ENCODE peak calls at places on chromosomes 3 and 15, in ten cellular contexts. O, Q, V, B, L, N, C, W, A and S are unnamed samples. For H3K4me1, the result is how much of the 10 kb centered on the place peaks cover.

GRCh38 chr3:177191108-177191779 is 6.0 kb downstream of the TBL1XR1 start:
- DNase-seq in O (no peak), Q (no peak), V (no peak), B (no peak), L (no peak), N (no peak), C (no peak), W (no peak), A (no peak), S (no peak)

GRCh38 chr3:152302521-152303021 is 33.8 kb downstream of the MBNL1 start:
- DNase-seq in O (peak), Q (peak), V (peak), B (peak), L (peak), N (no peak), C (peak), W (peak), A (peak), S (no peak)

GRCh38 chr3:30286811-30287210 is 319.6 kb upstream of the TGFBR2 start:
- DNase-seq in O (no peak), Q (peak), V (no peak), B (no peak), L (no peak), N (no peak), C (no peak), W (no peak), A (no peak), S (no peak)

GRCh38 chr3:42731476-42732195 is 29.0 kb upstream of the HHATL start:
- DNase-seq in O (peak), Q (no peak), V (no peak), B (no peak), L (no peak), N (no peak), C (no peak), W (no peak), A (no peak), S (no peak)

GRCh38 chr3:196650740-196651311 is 11.3 kb downstream of the NRROS start:
- DNase-seq in O (peak), Q (peak), V (peak), B (peak), L (no peak), N (peak), C (peak), W (peak), A (peak), S (no peak)

GRCh38 chr3:78070188-78070587 is 1030.3 kb downstream of the ROBO2 start:
- DNase-seq in O (no peak), Q (no peak), V (no peak), B (no peak), L (no peak), N (no peak), C (no peak), W (no peak), A (no peak), S (no peak)

GRCh38 chr3:141796436-141797166 is 33.4 kb downstream of the GRK7 start:
- DNase-seq in O (peak), Q (peak), V (no peak), B (no peak), L (no peak), N (no peak), C (no peak), W (no peak), A (no peak), S (no peak)

GRCh38 chr15:90388462-90389182 is 580 bp downstream of the IQGAP1 start:
- DNase-seq in O (peak), Q (peak), V (peak), B (peak), L (peak), N (no peak), C (peak), W (peak), A (peak), S (peak)

GRCh38 chr15:62066663-62067447 is at the start of gene C2CD4A:
- DNase-seq in O (peak), Q (peak), V (peak), B (peak), L (peak), N (no peak), C (peak), W (peak), A (peak), S (peak)

GRCh38 chr3:100492810-100493140 is 356 bp downstream of the TMEM45A start:
- DNase-seq in O (no peak), Q (no peak), V (no peak), B (no peak), L (no peak), N (no peak), C (no peak), W (no peak), A (no peak), S (no peak)

GRCh38 chr15:57780461-57780860 is 73.9 kb downstream of the POLR2M start:
- DNase-seq in O (no peak), Q (no peak), V (no peak), B (no peak), L (no peak), N (no peak), C (no peak), W (no peak), A (no peak), S (no peak)

GRCh38 chr3:63364495-63364894 is 86.4 kb downstream of the SYNPR start:
- DNase-seq in O (no peak), Q (peak), V (peak), B (no peak), L (no peak), N (no peak), C (no peak), W (no peak), A (no peak), S (peak)

GRCh38 chr3:153284282-153284938 is 122.4 kb downstream of the RAP2B start:
- DNase-seq in O (peak), Q (peak), V (peak), B (peak), L (peak), N (no peak), C (peak), W (no peak), A (peak), S (no peak)

GRCh38 chr15:73839699-73840098 is 33.7 kb upstream of the TBC1D21 start:
- DNase-seq in O (no peak), Q (no peak), V (no peak), B (no peak), L (no peak), N (no peak), C (no peak), W (no peak), A (no peak), S (no peak)

GRCh38 chr3:111285691-111286090 is 214.1 kb downstream of the NECTIN3 start:
- DNase-seq in O (no peak), Q (no peak), V (no peak), B (no peak), L (no peak), N (no peak), C (no peak), W (no peak), A (no peak), S (no peak)

GRCh38 chr3:67384790-67385397 is 269.5 kb downstream of the SUCLG2 start:
- DNase-seq in O (peak), Q (peak), V (peak), B (peak), L (no peak), N (no peak), C (peak), W (peak), A (no peak), S (peak)

GRCh38 chr15:74904190-74904805 is 2.4 kb downstream of the FAM219B start:
- DNase-seq in O (no peak), Q (no peak), V (no peak), B (no peak), L (no peak), N (no peak), C (no peak), W (no peak), A (no peak), S (no peak)

GRCh38 chr3:110711851-110712396 is 359.7 kb upstream of the NECTIN3 start:
- DNase-seq in O (no peak), Q (no peak), V (no peak), B (no peak), L (no peak), N (no peak), C (no peak), W (no peak), A (no peak), S (no peak)

GRCh38 chr3:126914226-126914625 is 68.7 kb upstream of the PLXNA1 start:
- DNase-seq in O (no peak), Q (no peak), V (no peak), B (no peak), L (no peak), N (no peak), C (no peak), W (no peak), A (no peak), S (no peak)

DNA sequence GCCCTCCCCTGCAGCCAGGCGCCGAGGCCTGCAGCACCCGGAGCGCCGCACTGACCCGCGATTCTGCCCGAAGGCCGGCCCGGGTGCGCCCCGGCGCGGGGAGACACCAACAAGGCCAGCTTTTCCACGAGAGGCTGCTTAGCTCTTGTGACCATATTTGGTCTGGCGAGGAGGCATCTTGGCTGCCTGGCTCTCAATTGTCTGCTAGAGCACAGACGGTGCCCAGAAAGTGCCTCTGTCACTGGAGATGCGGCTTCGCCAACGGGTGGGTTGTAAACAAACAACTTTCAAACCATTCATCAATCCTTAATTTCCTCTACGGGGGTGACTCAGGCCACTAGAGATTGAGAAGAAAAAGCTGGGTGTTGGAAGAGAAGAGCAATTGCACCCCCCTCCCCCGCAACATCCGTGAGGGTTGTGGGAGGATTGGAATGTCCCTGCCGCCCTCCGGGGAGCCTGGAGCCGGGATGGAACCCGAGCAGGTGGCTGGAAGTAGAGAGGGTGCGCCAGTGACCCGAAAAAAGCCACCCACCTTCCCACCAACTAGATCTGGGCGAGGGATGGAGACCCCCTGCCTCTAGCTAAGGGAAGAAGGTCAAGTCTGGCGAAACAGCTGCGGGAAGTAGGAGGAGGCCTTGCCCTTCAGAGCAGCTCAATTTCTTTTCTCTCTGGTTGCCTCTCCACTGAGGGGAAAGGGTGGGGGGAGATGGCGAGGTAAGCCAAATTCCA is 783 bp upstream of the WWTR1 start:
- DNase-seq in O (peak), Q (peak), V (peak), B (no peak), L (peak), N (no peak), C (peak), W (peak), A (peak), S (peak)
- TF ChIP-seq CTCF in O (no peak), Q (peak), V (no peak), B (no peak), L (no peak), N (no peak), C (peak), W (peak), A (peak), S (no peak)

GRCh38 chr15:25790003-25790660 is 73.0 kb downstream of the ATP10A start:
- DNase-seq in O (peak), Q (peak), V (no peak), B (no peak), L (peak), N (no peak), C (peak), W (peak), A (peak), S (no peak)
- H3K4me1 ChIP-seq in O (under half), Q (under half), V (under half), B (under half), L (under half), N (under half), C (half or more), W (under half), A (under half), S (under half)

DNA sequence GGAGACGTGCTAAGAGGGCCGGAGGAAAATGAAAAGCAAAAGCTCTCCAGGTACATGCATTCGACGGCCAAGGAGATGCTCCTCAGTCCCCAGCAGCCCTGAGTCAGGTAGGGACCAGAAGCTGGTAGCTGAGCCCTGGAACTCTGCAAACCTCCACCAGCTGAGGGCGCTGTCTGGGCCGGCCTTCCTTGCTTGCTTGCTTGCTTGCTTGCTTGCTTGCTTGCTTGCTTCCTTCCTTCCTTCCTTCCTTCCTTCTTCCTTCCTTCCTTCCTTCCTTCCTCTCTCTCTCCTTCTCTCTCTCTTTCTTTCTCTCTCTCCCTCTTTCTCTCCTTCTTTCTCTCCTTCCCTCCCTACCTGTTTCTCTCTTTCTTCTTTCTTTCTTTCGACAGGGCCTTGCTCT is 94.6 kb upstream of the RASGRF1 start:
- DNase-seq in O (no peak), Q (no peak), V (no peak), B (peak), L (no peak), N (no peak), C (no peak), W (no peak), A (no peak), S (peak)
- TF ChIP-seq CTCF in O (no peak), Q (peak), V (peak), B (no peak), L (no peak), N (no peak), C (no peak), W (no peak), A (no peak), S (peak)

DNA sequence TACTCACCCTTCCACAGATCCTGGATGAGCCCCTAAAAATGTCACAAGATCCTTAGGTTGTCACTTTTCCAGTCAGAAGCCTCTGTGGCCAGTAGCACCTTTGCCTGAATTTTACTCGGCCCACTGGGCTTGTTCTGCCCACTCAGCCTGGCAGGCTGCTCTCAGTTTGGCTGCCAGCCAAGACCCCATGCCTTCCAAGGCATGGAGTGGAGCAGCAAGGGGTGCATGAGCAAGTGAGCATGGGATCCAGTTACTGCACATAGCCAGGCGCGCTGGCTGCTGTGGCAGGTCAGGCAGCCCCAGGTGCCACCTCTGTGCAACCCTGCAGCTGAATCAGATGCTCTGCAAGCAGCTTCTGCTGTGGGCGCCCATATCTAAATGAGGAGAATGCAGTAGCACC is 79.3 kb downstream of the CGGBP1 start:
- DNase-seq in O (no peak), Q (no peak), V (no peak), B (no peak), L (no peak), N (no peak), C (no peak), W (no peak), A (no peak), S (no peak)
- H3K4me1 ChIP-seq in O (under half), Q (under half), V (under half), B (under half), L (under half), N (under half), C (under half), W (under half), A (under half), S (under half)

GRCh38 chr3:139509631-139510030 is 29.9 kb downstream of the RBP1 start:
- DNase-seq in O (no peak), Q (no peak), V (no peak), B (no peak), L (no peak), N (no peak), C (no peak), W (no peak), A (no peak), S (no peak)

GRCh38 chr3:139505829-139506386 is 29.6 kb upstream of the RBP2 start:
- DNase-seq in O (peak), Q (no peak), V (no peak), B (no peak), L (no peak), N (no peak), C (no peak), W (no peak), A (no peak), S (no peak)

GRCh38 chr3:139506792-139507191 is 30.5 kb upstream of the RBP2 start:
- DNase-seq in O (peak), Q (no peak), V (no peak), B (no peak), L (no peak), N (no peak), C (no peak), W (no peak), A (no peak), S (peak)
- TF ChIP-seq CTCF in O (no peak), Q (no peak), V (no peak), B (no peak), L (no peak), N (peak), C (peak), W (peak), A (no peak), S (peak)

GRCh38 chr3:175269394-175269793 is 410.3 kb downstream of the NAALADL2 start:
- DNase-seq in O (no peak), Q (no peak), V (no peak), B (no peak), L (no peak), N (no peak), C (no peak), W (no peak), A (no peak), S (no peak)
- H3K4me1 ChIP-seq in O (under half), Q (under half), V (under half), B (under half), L (under half), N (under half), C (under half), W (under half), A (under half), S (under half)

DNA sequence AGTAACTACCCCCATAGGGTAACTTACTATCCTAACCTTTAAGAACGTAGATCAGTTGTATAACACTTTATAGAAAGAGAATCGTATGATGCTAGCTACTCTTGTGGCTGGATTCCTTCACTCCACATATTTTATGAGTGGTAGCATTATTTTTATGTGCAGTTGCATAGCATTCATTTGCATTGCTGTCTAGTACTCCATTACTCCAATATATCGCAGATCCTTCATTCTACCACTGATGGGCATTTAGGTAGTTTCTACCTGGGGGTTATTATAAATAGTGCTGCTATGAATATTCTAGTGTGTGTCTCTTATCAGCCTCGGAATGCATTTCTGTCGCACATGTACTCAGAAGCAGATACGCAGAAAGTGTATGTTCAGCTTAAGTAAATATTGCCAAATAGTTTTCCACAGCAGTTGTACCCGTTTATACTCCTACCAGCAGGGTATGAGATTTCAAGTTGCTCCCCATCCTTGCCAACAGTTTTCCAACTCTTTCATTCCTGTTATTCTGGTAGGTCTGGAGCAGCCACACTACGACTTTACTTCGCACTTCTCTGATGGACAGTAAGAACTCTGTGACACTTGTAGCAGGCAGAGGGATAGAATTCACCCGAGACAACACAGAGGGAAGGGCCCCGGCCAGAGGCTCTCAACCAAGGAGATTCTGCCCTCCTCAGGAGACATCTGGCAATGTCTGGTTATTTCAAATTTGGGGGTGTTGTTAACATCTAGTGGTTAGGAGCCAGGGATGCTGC is 9.8 kb upstream of the VGLL4 start:
- DNase-seq in O (no peak), Q (no peak), V (no peak), B (no peak), L (no peak), N (no peak), C (no peak), W (no peak), A (no peak), S (peak)
- TF ChIP-seq CTCF in O (no peak), Q (no peak), V (no peak), B (no peak), L (no peak), N (peak), C (no peak), W (no peak), A (no peak), S (peak)